ENCODE peak calls at places on chromosomes 16 and 17, in four cellular contexts. C is WTC11, W is GM12878, S is K562. V is an unnamed sample.

GRCh38 chr17:48606892-48607241 is 2.1 kb upstream of the HOXB6 start:
- DNase-seq in W (no peak), S (no peak), C (no peak), V (no peak)

GRCh38 chr16:17159616-17160015 is 311.1 kb downstream of the XYLT1 start:
- DNase-seq in C (no peak), W (no peak), S (no peak), V (no peak)

GRCh38 chr17:38926290-38927070 is 1.1 kb downstream of the LASP1NB start:
- DNase-seq in W (no peak), S (peak; percentile 71), C (no peak), V (no peak)

GRCh38 chr17:58028591-58028990 is 21.5 kb upstream of the SRSF1 start:
- DNase-seq in W (no peak), S (peak; percentile 17), C (no peak), V (no peak)

GRCh38 chr17:41464682-41465081 is 2.5 kb downstream of the KRT32 start:
- DNase-seq in C (no peak), S (no peak), W (no peak), V (no peak)

GRCh38 chr16:14475370-14476139 is 154.5 kb downstream of the PARN start:
- DNase-seq in C (no peak), S (no peak), W (no peak), V (peak; percentile 91)

GRCh38 chr16:54283735-54284318 is 2.8 kb downstream of the IRX3 start:
- DNase-seq in W (no peak), S (no peak), C (peak; percentile 20), V (no peak)

GRCh38 chr16:23362460-23363317 is 60.6 kb downstream of the SCNN1B start:
- DNase-seq in W (no peak), C (no peak), S (no peak), V (no peak)

GRCh38 chr17:49223517-49224197 is 6.9 kb downstream of the PHOSPHO1 start:
- DNase-seq in W (no peak), C (peak; percentile 92), S (peak; percentile 63), V (no peak)

GRCh38 chr16:56370185-56370584 is 55.2 kb downstream of the AMFR start:
- DNase-seq in S (no peak), C (no peak), W (no peak), V (no peak)

GRCh38 chr17:74446551-74447500 is 14.9 kb downstream of the GPRC5C start:
- DNase-seq in S (no peak), W (no peak), C (no peak), V (no peak)

GRCh38 chr16:85056211-85056748 is 28.7 kb downstream of the KIAA0513 start:
- DNase-seq in C (peak; percentile 36), S (peak; percentile 60), W (no peak), V (peak; percentile 27)

GRCh38 chr17:58153046-58153445 is 4.9 kb downstream of the OR4D1 start:
- DNase-seq in W (no peak), C (no peak), S (no peak), V (no peak)

GRCh38 chr17:66494023-66494803 is 191.8 kb downstream of the PRKCA start:
- DNase-seq in C (no peak), S (peak; percentile 73), W (no peak), V (no peak)

GRCh38 chr16:11208916-11209665 is 46.9 kb downstream of the SOCS1 start:
- DNase-seq in S (no peak), C (no peak), W (peak; percentile 51), V (no peak)

GRCh38 chr16:68362314-68362913 is 51.6 kb downstream of the PRMT7 start:
- DNase-seq in S (no peak), W (no peak), C (no peak), V (no peak)

GRCh38 chr17:60039096-60039495 is 39.6 kb downstream of the HEATR6 start:
- DNase-seq in S (peak; percentile 6), W (no peak), C (no peak), V (no peak)

GRCh38 chr16:2756288-2757015 is 4.0 kb downstream of the SRRM2 start:
- DNase-seq in S (no peak), C (no peak), W (no peak), V (no peak)

GRCh38 chr17:77948690-77949114 is 9.8 kb upstream of the TNRC6C start:
- DNase-seq in C (no peak), W (no peak), S (peak; percentile 22), V (peak; percentile 53)

GRCh38 chr17:64281962-64282752 is 19.1 kb upstream of the TEX2 start:
- DNase-seq in C (peak; percentile 49), W (peak; percentile 17), S (peak; percentile 81), V (peak; percentile 72)

GRCh38 chr17:46056800-46057304 is 57.8 kb downstream of the STH start:
- DNase-seq in W (no peak), S (no peak), C (no peak), V (no peak)

GRCh38 chr17:61000911-61001310 is 323.3 kb downstream of the BCAS3 start:
- DNase-seq in S (peak; percentile 1), W (no peak), C (no peak), V (peak; percentile 7)

GRCh38 chr16:74480150-74481029 is 59.1 kb upstream of the CLEC18B start:
- DNase-seq in C (no peak), W (no peak), S (peak; percentile 51), V (no peak)

GRCh38 chr16:55508271-55508921 is 476 bp upstream of the LPCAT2 start:
- DNase-seq in C (no peak), S (no peak), W (no peak), V (no peak)

GRCh38 chr16:85395913-85396878 is 216.9 kb upstream of the GSE1 start:
- DNase-seq in W (no peak), C (peak; percentile 31), S (no peak), V (no peak)

GRCh38 chr17:31509805-31510177 is 118.3 kb downstream of the RAB11FIP4 start:
- DNase-seq in S (no peak), C (no peak), W (no peak), V (no peak)

GRCh38 chr16:27332105-27332504 is 18.3 kb downstream of the IL4R start:
- DNase-seq in C (no peak), S (no peak), W (no peak), V (no peak)
- TF ChIP-seq CREM in C (no peak), S (no peak), W (no peak), V (no peak)

GRCh38 chr17:82272495-82273326 is 789 bp downstream of the CSNK1D start:
- DNase-seq in W (no peak), C (peak; percentile 50), S (peak; percentile 70), V (no peak)
- TF ChIP-seq TCF7 in W (no peak), C (no peak), S (no peak), V (no peak)

GRCh38 chr17:9432867-9433495 is 142.6 kb downstream of the STX8 start:
- DNase-seq in C (no peak), S (no peak), W (no peak), V (no peak)
- TF ChIP-seq CREM in C (no peak), S (no peak), W (peak; percentile 38), V (no peak)

GRCh38 chr17:75635610-75636202 is 2.5 kb downstream of the SMIM5 start:
- DNase-seq in C (no peak), W (no peak), S (no peak), V (no peak)
- TF ChIP-seq TCF7 in C (no peak), W (no peak), S (no peak), V (no peak)

GRCh38 chr16:20966746-20967145 is 66.2 kb downstream of the LYRM1 start:
- DNase-seq in C (no peak), S (no peak), W (no peak), V (no peak)

GRCh38 chr16:20969386-20969785 is 68.8 kb downstream of the LYRM1 start:
- DNase-seq in C (no peak), S (no peak), W (no peak), V (no peak)

GRCh38 chr16:20968765-20969164 is 68.2 kb downstream of the LYRM1 start:
- DNase-seq in C (no peak), W (no peak), S (no peak), V (no peak)

GRCh38 chr16:20976568-20976967 is 76.0 kb downstream of the LYRM1 start:
- DNase-seq in W (no peak), S (no peak), C (no peak), V (no peak)

GRCh38 chr16:20971420-20971819 is 70.8 kb downstream of the LYRM1 start:
- DNase-seq in S (no peak), C (no peak), W (no peak), V (no peak)
- TF ChIP-seq CREM in S (no peak), C (no peak), W (no peak), V (no peak)

DNA sequence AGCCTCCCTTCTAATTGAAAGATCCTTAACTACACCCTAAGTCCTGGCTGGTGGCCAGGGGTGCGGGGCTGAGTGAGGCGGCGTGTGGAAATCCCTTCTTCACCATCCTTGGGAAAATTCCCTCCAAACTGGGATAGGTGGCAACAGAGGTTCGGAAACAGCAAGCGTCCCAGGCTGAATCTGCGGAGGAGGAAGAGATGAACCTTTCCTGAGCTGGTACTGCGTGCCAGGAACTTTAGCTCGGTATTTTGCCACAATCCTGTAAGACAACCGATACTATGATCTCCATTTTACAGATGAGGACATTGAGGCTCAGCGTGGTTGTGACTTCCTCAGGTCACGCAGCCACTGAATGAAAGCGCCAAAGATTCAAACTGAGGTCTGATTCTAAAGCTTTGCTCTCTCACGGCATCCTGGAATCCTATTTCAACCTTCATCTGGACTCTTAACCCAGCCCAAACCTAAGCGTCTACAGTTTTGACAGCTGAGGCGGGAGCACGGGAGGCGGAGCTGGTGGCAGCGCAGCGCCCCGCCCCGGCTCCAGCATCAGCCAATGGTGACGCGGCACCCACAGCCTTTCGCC is 570 bp upstream of the CYLD start:
- DNase-seq in W (no peak), C (no peak), S (no peak), V (no peak)
- TF ChIP-seq TCF7 in W (no peak), C (no peak), S (no peak), V (no peak)

GRCh38 chr16:29315046-29315445 is 91.5 kb downstream of the NPIPB11 start:
- DNase-seq in W (no peak), S (no peak), C (no peak), V (no peak)

GRCh38 chr16:29314292-29314934 is 92.1 kb downstream of the NPIPB11 start:
- DNase-seq in W (no peak), C (no peak), S (no peak), V (no peak)

GRCh38 chr16:29317269-29317668 is 89.2 kb downstream of the NPIPB11 start:
- DNase-seq in C (no peak), S (no peak), W (no peak), V (no peak)

GRCh38 chr16:29316673-29317237 is 89.8 kb downstream of the NPIPB11 start:
- DNase-seq in W (no peak), C (no peak), S (no peak), V (no peak)

DNA sequence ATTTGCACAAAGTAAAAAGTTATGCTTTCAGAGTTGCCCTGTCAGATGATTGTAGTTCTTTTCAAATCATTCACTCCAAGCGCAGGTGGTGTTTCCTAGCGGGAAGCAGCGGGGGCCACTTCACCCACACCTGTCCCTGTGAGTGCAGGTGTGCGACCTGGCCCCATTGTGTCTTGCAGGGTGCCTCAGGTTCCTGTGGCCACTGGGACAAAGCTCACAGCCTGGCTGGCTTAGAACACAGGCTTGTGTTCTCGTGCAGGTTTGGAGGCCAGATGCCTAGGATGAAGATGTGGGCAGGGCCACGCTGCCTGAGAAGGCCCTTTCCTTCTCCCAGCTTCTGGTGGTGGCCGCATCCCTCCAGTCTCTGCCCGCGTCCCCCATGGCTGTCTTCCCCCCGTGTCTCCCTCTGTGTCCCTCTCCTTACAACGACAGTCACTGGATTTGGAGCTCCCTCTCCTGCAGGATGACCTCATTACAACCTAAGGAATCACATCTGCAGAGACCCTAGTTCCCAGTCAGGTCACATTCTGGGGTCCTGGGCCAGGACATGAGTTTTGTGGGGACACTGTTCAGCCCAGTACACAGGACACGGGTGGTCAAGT is 90.5 kb downstream of the NPIPB11 start:
- DNase-seq in C (no peak), S (peak; percentile 30), W (no peak), V (no peak)
- TF ChIP-seq CREM in C (no peak), S (no peak), W (no peak), V (no peak)

GRCh38 chr16:48829361-48829760 is 219.4 kb upstream of the N4BP1 start:
- DNase-seq in W (no peak), S (no peak), C (no peak), V (no peak)
- TF ChIP-seq TCF7 in W (no peak), S (no peak), C (no peak), V (no peak)